ENCODE peak calls at places on chromosome 7, in eight cellular contexts. F is GM12865; Z is stimulated activated CD8-positive, alpha-beta memory T cell treated with anti-CD3 and anti-CD28 coated beads, Interleukin-15, amount 100 ng/mL, for 48 hours; Y is progenitor cell of endocrine pancreas; R is neural crest cell; B is KG1; M is tibial artery; U is activated CD4-positive, CD25-positive, alpha-beta regulatory T cell. T is an unnamed sample.

GRCh38 chr7:80498481-80499349 is 13.1 kb downstream of the GNAT3 start:
- DNase-seq in F (no peak), Z (no peak), Y (no peak), R (no peak), B (no peak), M (no peak), U (no peak), T (no peak)

GRCh38 chr7:22863156-22863899 is 40.7 kb upstream of the TOMM7 start:
- DNase-seq in F (no peak), Z (no peak), Y (no peak), R (no peak), B (no peak), M (no peak), U (no peak), T (no peak)

GRCh38 chr7:34823650-34824258 is 165.7 kb downstream of the NPSR1 start:
- DNase-seq in F (peak), Z (peak), Y (peak), R (peak), B (peak), M (no peak), U (peak), T (no peak)

GRCh38 chr7:7609330-7609729 is 31.2 kb upstream of the UMAD1 start:
- DNase-seq in F (no peak), Z (no peak), Y (no peak), R (no peak), B (no peak), M (no peak), U (no peak), T (no peak)

GRCh38 chr7:35246819-35247218 is 7.1 kb downstream of the TBX20 start:
- DNase-seq in F (no peak), Z (no peak), Y (no peak), R (no peak), B (no peak), M (no peak), U (no peak), T (no peak)

GRCh38 chr7:112257073-112257472 is 50.6 kb downstream of the ZNF277 start:
- DNase-seq in F (no peak), Z (no peak), Y (no peak), R (no peak), B (no peak), M (no peak), U (no peak), T (no peak)

GRCh38 chr7:98286093-98286525 is 4.6 kb downstream of the BRI3 start:
- DNase-seq in F (no peak), Z (no peak), Y (no peak), R (no peak), B (no peak), M (peak), U (no peak), T (peak)

GRCh38 chr7:32958046-32959025 is 1.1 kb downstream of the FKBP9 start:
- DNase-seq in F (no peak), Z (no peak), Y (no peak), R (no peak), B (no peak), M (peak), U (no peak), T (no peak)

GRCh38 chr7:111568419-111568818 is 6.1 kb upstream of the IMMP2L start:
- DNase-seq in F (no peak), Z (no peak), Y (no peak), R (no peak), B (no peak), M (no peak), U (no peak), T (no peak)

GRCh38 chr7:81161459-81162075 is 242.7 kb upstream of the SEMA3C start:
- DNase-seq in F (no peak), Z (no peak), Y (no peak), R (no peak), B (no peak), M (no peak), U (no peak), T (no peak)

GRCh38 chr7:79063019-79063698 is 390.3 kb downstream of the MAGI2 start:
- DNase-seq in F (no peak), Z (no peak), Y (no peak), R (no peak), B (no peak), M (no peak), U (no peak), T (no peak)

GRCh38 chr7:102063736-102064135 is 222.9 kb upstream of the SH2B2 start:
- DNase-seq in F (no peak), Z (no peak), Y (no peak), R (no peak), B (no peak), M (no peak), U (no peak), T (peak)

GRCh38 chr7:21370283-21370982 is 57.5 kb upstream of the SP4 start:
- DNase-seq in F (no peak), Z (no peak), Y (no peak), R (no peak), B (no peak), M (no peak), U (no peak), T (no peak)

GRCh38 chr7:33039257-33039904 is 23.2 kb downstream of the NT5C3A start:
- DNase-seq in F (peak), Z (no peak), Y (no peak), R (no peak), B (no peak), M (no peak), U (no peak), T (no peak)

GRCh38 chr7:55158541-55158940 is 139.7 kb downstream of the EGFR start:
- DNase-seq in F (no peak), Z (no peak), Y (no peak), R (no peak), B (no peak), M (no peak), U (no peak), T (no peak)

GRCh38 chr7:157429680-157430224 is 92.9 kb downstream of the DNAJB6 start:
- DNase-seq in F (no peak), Z (no peak), Y (no peak), R (no peak), B (no peak), M (no peak), U (no peak), T (no peak)

GRCh38 chr7:141742229-141742628 is 4.1 kb downstream of the SSBP1 start:
- DNase-seq in F (no peak), Z (no peak), Y (no peak), R (no peak), B (no peak), M (no peak), U (no peak), T (no peak)

GRCh38 chr7:122572706-122573105 is 126.2 kb downstream of the RNF133 start:
- DNase-seq in F (no peak), Z (no peak), Y (no peak), R (no peak), B (no peak), M (no peak), U (no peak), T (no peak)

GRCh38 chr7:127361736-127362135 is 30.8 kb downstream of the ZNF800 start:
- DNase-seq in F (no peak), Z (no peak), Y (no peak), R (no peak), B (no peak), M (no peak), U (no peak), T (no peak)

GRCh38 chr7:129343099-129343700 is 91.0 kb upstream of the STRIP2 start:
- DNase-seq in F (peak), Z (no peak), Y (no peak), R (no peak), B (no peak), M (no peak), U (no peak), T (no peak)

GRCh38 chr7:20783716-20784310 is 2.9 kb downstream of the SP8 start:
- DNase-seq in F (no peak), Z (no peak), Y (no peak), R (no peak), B (no peak), M (no peak), U (no peak), T (no peak)

GRCh38 chr7:134954197-134955082 is 31.9 kb upstream of the AGBL3 start:
- DNase-seq in F (peak), Z (no peak), Y (no peak), R (no peak), B (no peak), M (no peak), U (no peak), T (no peak)

GRCh38 chr7:32481176-32481575 is 9.0 kb downstream of the LSM5 start:
- DNase-seq in F (no peak), Z (no peak), Y (no peak), R (no peak), B (no peak), M (no peak), U (no peak), T (no peak)

GRCh38 chr7:102149416-102149815 is 137.3 kb upstream of the SH2B2 start:
- DNase-seq in F (no peak), Z (no peak), Y (no peak), R (no peak), B (no peak), M (no peak), U (no peak), T (no peak)

GRCh38 chr7:36787933-36788378 is 63.7 kb upstream of the AOAH start:
- DNase-seq in F (peak), Z (no peak), Y (no peak), R (no peak), B (no peak), M (no peak), U (no peak), T (no peak)